ENCODE peak calls at places on chromosomes 2 and 18, in seven cellular contexts. G, P, X, E, Z, U and W are unnamed samples.

GRCh38 chr18:6747646-6748045 is 18.1 kb downstream of the ARHGAP28 start:
- DNase-seq in G (no peak), P (no peak), X (peak; percentile 87), E (peak; percentile 91), Z (peak; percentile 79), U (no peak), W (peak; percentile 99)

GRCh38 chr18:78090584-78090983 is 840.9 kb downstream of the GALR1 start:
- DNase-seq in G (no peak), P (no peak), X (no peak), E (no peak), Z (no peak), U (no peak), W (no peak)

GRCh38 chr18:45330170-45330594 is 285.1 kb upstream of the SLC14A2 start:
- DNase-seq in G (no peak), P (no peak), X (no peak), E (peak; percentile 41), Z (no peak), U (no peak), W (peak; percentile 30)

GRCh38 chr2:201254331-201254730 is 6.0 kb upstream of the CASP8 start:
- DNase-seq in G (no peak), P (no peak), X (no peak), E (peak; percentile 88), Z (no peak), U (no peak), W (no peak)

GRCh38 chr2:137693521-137693920 is 270.8 kb upstream of the HNMT start:
- DNase-seq in G (no peak), P (no peak), X (no peak), E (no peak), Z (no peak), U (no peak), W (peak; percentile 12)

GRCh38 chr2:43192939-43193651 is 33.3 kb downstream of the ZFP36L2 start:
- DNase-seq in G (no peak), P (no peak), X (no peak), E (no peak), Z (no peak), U (no peak), W (no peak)

GRCh38 chr2:195486987-195487644 is 169.9 kb upstream of the SLC39A10 start:
- DNase-seq in G (peak; percentile 37), P (peak; percentile 34), X (no peak), E (peak; percentile 81), Z (peak; percentile 26), U (no peak), W (peak; percentile 72)

GRCh38 chr2:144151405-144151804 is 368.5 kb downstream of the ZEB2 start:
- DNase-seq in G (no peak), P (no peak), X (no peak), E (no peak), Z (no peak), U (no peak), W (no peak)

GRCh38 chr18:75638223-75638596 is 210.7 kb upstream of the SMIM21 start:
- DNase-seq in G (peak; percentile 44), P (no peak), X (peak; percentile 9), E (peak; percentile 73), Z (peak; percentile 26), U (no peak), W (peak; percentile 66)

GRCh38 chr2:138829326-138829725 is 49.1 kb upstream of the NXPH2 start:
- DNase-seq in G (peak; percentile 84), P (no peak), X (no peak), E (no peak), Z (no peak), U (no peak), W (peak; percentile 18)

GRCh38 chr2:43184339-43184895 is 42.0 kb downstream of the ZFP36L2 start:
- DNase-seq in G (no peak), P (peak; percentile 87), X (no peak), E (peak; percentile 46), Z (no peak), U (no peak), W (peak; percentile 91)

GRCh38 chr2:109255594-109255993 is 126.6 kb downstream of the SH3RF3 start:
- DNase-seq in G (no peak), P (no peak), X (no peak), E (no peak), Z (no peak), U (no peak), W (no peak)

GRCh38 chr2:239917128-239917956 is 107.8 kb downstream of the NDUFA10 start:
- DNase-seq in G (no peak), P (no peak), X (no peak), E (peak; percentile 49), Z (no peak), U (no peak), W (no peak)

GRCh38 chr2:180010701-180011100 is 3.6 kb upstream of the CWC22 start:
- DNase-seq in G (no peak), P (no peak), X (no peak), E (no peak), Z (no peak), U (no peak), W (no peak)

GRCh38 chr2:73952499-73953446 is 26.1 kb downstream of the DGUOK start:
- DNase-seq in G (no peak), P (no peak), X (no peak), E (peak; percentile 66), Z (no peak), U (no peak), W (peak; percentile 73)

GRCh38 chr18:80252136-80252535 is 4.8 kb upstream of the PARD6G start:
- DNase-seq in G (no peak), P (peak; percentile 28), X (no peak), E (peak; percentile 16), Z (peak; percentile 20), U (no peak), W (peak; percentile 58)

GRCh38 chr2:177598321-177598922 is 205.8 kb downstream of the AGPS start:
- DNase-seq in G (no peak), P (no peak), X (no peak), E (peak; percentile 70), Z (no peak), U (no peak), W (peak; percentile 62)

GRCh38 chr2:21263622-21264021 is 139.9 kb downstream of the TDRD15 start:
- DNase-seq in G (no peak), P (no peak), X (no peak), E (no peak), Z (no peak), U (no peak), W (no peak)

GRCh38 chr18:78396077-78396476 is 583.5 kb upstream of the SALL3 start:
- DNase-seq in G (no peak), P (no peak), X (no peak), E (no peak), Z (no peak), U (no peak), W (no peak)

GRCh38 chr2:8303322-8303832 is 378.5 kb upstream of the ID2 start:
- DNase-seq in G (no peak), P (no peak), X (no peak), E (no peak), Z (no peak), U (no peak), W (no peak)

GRCh38 chr2:27075219-27075871 is 3.1 kb upstream of the EMILIN1 start:
- DNase-seq in G (peak; percentile 47), P (no peak), X (no peak), E (no peak), Z (no peak), U (no peak), W (no peak)

GRCh38 chr18:34880882-34881852 is 160.0 kb upstream of the MAPRE2 start:
- DNase-seq in G (no peak), P (no peak), X (no peak), E (peak; percentile 30), Z (no peak), U (no peak), W (peak; percentile 33)

GRCh38 chr2:172927381-172928357 is 148.0 kb upstream of the MAP3K20 start:
- DNase-seq in G (no peak), P (no peak), X (peak; percentile 89), E (peak; percentile 94), Z (no peak), U (peak; percentile 56), W (peak; percentile 84)

DNA sequence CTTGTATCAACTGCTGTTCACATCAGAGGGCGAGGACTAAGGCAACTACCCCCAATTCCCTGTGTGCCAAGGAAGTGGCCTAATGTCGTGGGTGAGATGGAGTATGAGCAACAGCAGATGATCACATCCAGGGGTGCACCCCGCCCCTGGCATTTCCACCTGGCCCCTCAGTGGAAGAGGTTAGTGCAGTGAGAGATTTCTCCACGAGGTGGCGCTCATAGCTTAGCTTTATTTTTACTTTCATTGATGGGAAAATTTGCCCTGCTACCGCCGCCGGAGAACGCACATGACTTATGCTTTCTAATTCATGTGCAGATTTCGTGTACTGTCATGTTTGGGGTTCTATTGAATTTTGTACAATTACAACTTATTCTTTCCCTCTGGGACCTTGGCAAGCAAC is 470.6 kb upstream of the MEX3C start:
- DNase-seq in G (peak; percentile 81), P (no peak), X (peak; percentile 1), E (peak; percentile 32), Z (peak; percentile 7), U (peak; percentile 32), W (peak; percentile 43)
- H3K4me3 ChIP-seq in G (no peak overlapping the region), P (no peak overlapping the region), X (peak overlapping the region; percentile 18), E (no peak overlapping the region), Z (no peak overlapping the region), U (no peak overlapping the region), W (no peak overlapping the region)

GRCh38 chr2:30421551-30422436 is 25.3 kb upstream of the LCLAT1 start:
- DNase-seq in G (peak; percentile 84), P (no peak), X (peak; percentile 75), E (peak; percentile 96), Z (no peak), U (no peak), W (peak; percentile 90)
- H3K4me3 ChIP-seq in G (no peak overlapping the region), P (no peak overlapping the region), X (peak overlapping the region; percentile 40), E (peak overlapping the region; percentile 20), Z (peak overlapping the region; percentile 23), U (no peak overlapping the region), W (no peak overlapping the region)

DNA sequence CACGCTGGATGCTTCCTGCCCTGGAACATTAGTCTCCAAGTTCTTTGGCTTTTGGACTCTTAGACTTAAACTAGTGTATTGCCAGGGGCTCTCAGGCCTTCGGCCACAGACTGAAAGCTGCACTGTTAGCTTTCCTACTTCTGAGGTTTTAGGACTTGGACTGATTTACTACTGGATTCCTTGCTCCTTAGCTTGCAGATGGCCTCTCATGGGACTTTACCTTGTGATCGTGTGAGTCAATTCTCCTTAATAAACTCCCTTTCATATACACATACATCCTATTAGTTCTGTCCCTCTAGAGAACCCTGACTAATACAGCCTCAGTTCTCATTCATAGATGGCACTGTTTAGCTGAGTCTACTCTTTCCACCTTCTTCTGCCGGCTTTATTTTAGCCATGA is 389.1 kb downstream of the NYAP2 start:
- DNase-seq in G (no peak), P (no peak), X (no peak), E (peak; percentile 69), Z (no peak), U (no peak), W (peak; percentile 87)
- H3K4me3 ChIP-seq in G (no peak overlapping the region), P (no peak overlapping the region), X (no peak overlapping the region), E (no peak overlapping the region), Z (no peak overlapping the region), U (no peak overlapping the region), W (no peak overlapping the region)

GRCh38 chr18:9914584-9915290 is 921 bp downstream of the VAPA start:
- DNase-seq in G (peak; percentile 65), P (peak; percentile 47), X (peak; percentile 26), E (peak; percentile 82), Z (peak; percentile 45), U (peak; percentile 87), W (peak; percentile 77)

GRCh38 chr18:9916814-9917213 is 3.0 kb downstream of the VAPA start:
- DNase-seq in G (no peak), P (no peak), X (no peak), E (no peak), Z (no peak), U (no peak), W (no peak)

GRCh38 chr18:9914334-9914583 is 443 bp downstream of the VAPA start:
- DNase-seq in G (no peak), P (no peak), X (no peak), E (no peak), Z (no peak), U (no peak), W (no peak)

GRCh38 chr18:9915291-9916066 is 1.7 kb downstream of the VAPA start:
- DNase-seq in G (no peak), P (no peak), X (no peak), E (peak; percentile 34), Z (no peak), U (no peak), W (no peak)

GRCh38 chr18:9916067-9916684 is 2.4 kb downstream of the VAPA start:
- DNase-seq in G (no peak), P (no peak), X (no peak), E (peak; percentile 39), Z (no peak), U (no peak), W (no peak)
- H3K4me3 ChIP-seq in G (peak overlapping the region; percentile 75), P (peak overlapping the region; percentile 78), X (peak overlapping the region; percentile 93), E (peak overlapping the region; percentile 83), Z (peak overlapping the region; percentile 94), U (peak overlapping the region; percentile 98), W (peak overlapping the region; percentile 72)